ENCODE peak calls at places on chromosome 1, in six cellular contexts. K is stimulated activated CD4-positive, alpha-beta T cell treated with anti-CD3 and anti-CD28 coated beads, Interleukin-15, amount 100 ng/mL, for 24 hours; J is C1 segment of cervical spinal cord; S is iris pigment epithelial cell; V is foreskin fibroblast; I is NCI-H2029. L is an unnamed sample.

GRCh38 chr1:235866207-235866912 is at the start of gene LYST:
- DNase-seq in V (peak; percentile 46), S (peak; percentile 63), I (peak; percentile 12), K (peak; percentile 64), J (peak; percentile 44), L (peak; percentile 70)

GRCh38 chr1:201917362-201918033 is 28.8 kb downstream of the SHISA4 start:
- DNase-seq in S (peak; percentile 91), J (no peak), V (peak; percentile 85), I (no peak), K (no peak), L (no peak)

GRCh38 chr1:69533343-69533742 is 34.4 kb upstream of the LRRC7 start:
- DNase-seq in K (no peak), J (no peak), S (no peak), I (no peak), V (no peak), L (no peak)

GRCh38 chr1:109011335-109011734 is 30.6 kb downstream of the WDR47 start:
- DNase-seq in I (no peak), V (no peak), S (peak; percentile 81), K (no peak), J (no peak), L (no peak)

GRCh38 chr1:24189528-24189927 is 2.4 kb upstream of the IFNLR1 start:
- DNase-seq in S (no peak), K (peak; percentile 32), I (no peak), J (no peak), V (no peak), L (peak; percentile 33)

GRCh38 chr1:62870148-62870547 is 86.2 kb downstream of the ATG4C start:
- DNase-seq in I (no peak), S (peak; percentile 59), K (no peak), V (no peak), J (no peak), L (no peak)

GRCh38 chr1:115648717-115649691 is 7.2 kb downstream of the VANGL1 start:
- DNase-seq in J (no peak), I (no peak), V (no peak), K (peak; percentile 37), S (peak; percentile 39), L (no peak)

GRCh38 chr1:76802094-76802493 is 65.2 kb upstream of the ST6GALNAC5 start:
- DNase-seq in V (no peak), K (no peak), S (no peak), J (no peak), I (no peak), L (no peak)

GRCh38 chr1:24085546-24085945 is 26.4 kb downstream of the MYOM3 start:
- DNase-seq in S (peak; percentile 10), I (no peak), V (peak; percentile 71), J (no peak), K (no peak), L (no peak)

GRCh38 chr1:184792450-184792969 is 37.9 kb upstream of the EDEM3 start:
- DNase-seq in J (peak; percentile 70), K (peak; percentile 10), V (peak; percentile 98), S (peak; percentile 98), I (no peak), L (peak; percentile 62)

GRCh38 chr1:64474639-64475038 is 4.7 kb downstream of the CACHD1 start:
- DNase-seq in K (no peak), J (no peak), V (peak; percentile 5), I (peak; percentile 63), S (no peak), L (no peak)

GRCh38 chr1:10648689-10649483 is 147.6 kb downstream of the CASZ1 start:
- DNase-seq in K (no peak), S (no peak), J (no peak), I (no peak), V (no peak), L (peak; percentile 76)